ENCODE peak calls at places on chromosomes 6 and 20, in four cellular contexts. V is HEK293T, Q is WTC11, H is HepG2. N is an unnamed sample.

GRCh38 chr20:58469500-58470129 is 45.6 kb downstream of the APCDD1L start:
- DNase-seq in V (no peak), Q (no peak), H (no peak), N (no peak)

GRCh38 chr20:8376940-8377339 is 244.9 kb downstream of the PLCB1 start:
- DNase-seq in V (no peak), Q (no peak), H (no peak), N (no peak)

GRCh38 chr20:17619351-17620093 is 49.6 kb downstream of the DSTN start:
- DNase-seq in V (no peak), Q (peak; percentile 8), H (no peak), N (no peak)

GRCh38 chr6:82842721-82843120 is 222.9 kb downstream of the UBE3D start:
- DNase-seq in V (no peak), Q (no peak), H (no peak), N (no peak)

GRCh38 chr6:152571089-152571488 is 66.1 kb downstream of the SYNE1 start:
- DNase-seq in V (no peak), Q (no peak), H (no peak), N (no peak)

GRCh38 chr6:112029045-112029822 is 24.7 kb upstream of the CCN6 start:
- DNase-seq in V (peak; percentile 79), Q (peak; percentile 85), H (peak; percentile 68), N (peak; percentile 63)

GRCh38 chr6:106084106-106084963 is 1.8 kb upstream of the PRDM1 start:
- DNase-seq in V (peak; percentile 75), Q (peak; percentile 74), H (peak; percentile 7), N (peak; percentile 70)

GRCh38 chr20:44720617-44720993 is 5.4 kb downstream of the CCN5 start:
- DNase-seq in V (no peak), Q (no peak), H (no peak), N (no peak)

DNA sequence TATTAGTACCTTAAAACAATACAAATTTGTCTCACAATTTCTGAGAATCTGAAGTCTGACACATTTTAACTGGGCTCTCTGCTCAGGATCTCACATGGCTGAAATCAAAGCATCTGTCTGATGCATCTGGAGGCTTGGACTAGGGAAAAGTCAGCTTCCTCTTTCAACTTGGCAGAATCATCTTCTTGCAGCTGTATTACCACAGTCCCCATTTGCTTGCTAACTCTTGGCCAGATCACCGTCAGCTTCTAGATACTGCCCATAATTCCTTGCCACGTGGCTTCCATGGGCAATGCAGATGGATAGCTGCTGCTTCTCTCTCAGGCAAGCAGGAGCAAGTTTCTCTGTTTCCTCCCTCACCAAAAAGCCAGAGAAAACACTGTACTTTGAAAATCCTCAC is 1106.4 kb upstream of the CITED2 start:
- DNase-seq in V (no peak), Q (no peak), H (no peak), N (peak; percentile 13)
- TF ChIP-seq ELF4 in V (no peak), Q (no peak), H (no peak), N (no peak)

GRCh38 chr6:166360243-166361079 is 18.1 kb upstream of the SFT2D1 start:
- DNase-seq in V (no peak), Q (no peak), H (no peak), N (no peak)
- TF ChIP-seq ELF4 in V (no peak), Q (no peak), H (no peak), N (no peak)

GRCh38 chr6:89323461-89324098 is 8.5 kb upstream of the GABRR2 start:
- DNase-seq in V (no peak), Q (no peak), H (no peak), N (no peak)

GRCh38 chr6:89324304-89324703 is 9.2 kb upstream of the GABRR2 start:
- DNase-seq in V (no peak), Q (no peak), H (no peak), N (no peak)

GRCh38 chr6:89320012-89320559 is 5.0 kb upstream of the GABRR2 start:
- DNase-seq in V (no peak), Q (no peak), H (no peak), N (no peak)

GRCh38 chr6:89321131-89321530 is 6.0 kb upstream of the GABRR2 start:
- DNase-seq in V (no peak), Q (no peak), H (no peak), N (no peak)

GRCh38 chr6:89321571-89321970 is 6.5 kb upstream of the GABRR2 start:
- DNase-seq in V (no peak), Q (no peak), H (peak; percentile 12), N (peak; percentile 34)
- TF ChIP-seq ELF4 in V (no peak), Q (no peak), H (no peak), N (no peak)

GRCh38 chr20:55782861-55783260 is 222.5 kb downstream of the CBLN4 start:
- DNase-seq in V (no peak), Q (no peak), H (no peak), N (no peak)
- TF ChIP-seq ELF4 in V (no peak), Q (no peak), H (no peak), N (no peak)

GRCh38 chr6:52509281-52510212 is 67.3 kb downstream of the TRAM2 start:
- DNase-seq in V (no peak), Q (no peak), H (no peak), N (no peak)
- TF ChIP-seq ELF4 in V (no peak), Q (no peak), H (no peak), N (no peak)